ENCODE peak calls at places on chromosomes 13 and 19, in seven cellular contexts. R, I, Q, P, A, L and K are unnamed samples. For H3K4me1, the result is how much of the 10 kb centered on the place peaks cover.

GRCh38 chr13:78607409-78608253 is 4.3 kb upstream of the POU4F1 start:
- DNase-seq in R (no peak), I (no peak), Q (no peak), P (no peak), A (no peak), L (no peak), K (no peak)

GRCh38 chr13:46896346-46897138 is at the start of gene HTR2A:
- DNase-seq in R (no peak), I (peak), Q (peak), P (no peak), A (peak), L (no peak), K (no peak)

GRCh38 chr13:111514646-111515617 is 194.5 kb downstream of the TEX29 start:
- DNase-seq in R (no peak), I (no peak), Q (no peak), P (no peak), A (no peak), L (no peak), K (no peak)

GRCh38 chr19:940591-941291 is 14.9 kb downstream of the ARID3A start:
- DNase-seq in R (peak), I (peak), Q (no peak), P (peak), A (peak), L (peak), K (peak)

GRCh38 chr13:24208314-24208713 is 47.8 kb downstream of the SPATA13 start:
- DNase-seq in R (no peak), I (no peak), Q (peak), P (peak), A (peak), L (no peak), K (no peak)

GRCh38 chr13:110832531-110832930 is 82.3 kb downstream of the ANKRD10 start:
- DNase-seq in R (no peak), I (no peak), Q (no peak), P (no peak), A (no peak), L (no peak), K (no peak)

GRCh38 chr13:51803018-51803417 is 945 bp downstream of the DHRS12 start:
- DNase-seq in R (no peak), I (peak), Q (no peak), P (no peak), A (no peak), L (no peak), K (no peak)

GRCh38 chr19:18253716-18254115 is 20.5 kb downstream of the IQCN start:
- DNase-seq in R (peak), I (no peak), Q (no peak), P (no peak), A (no peak), L (peak), K (no peak)

GRCh38 chr13:40024962-40025714 is 369.7 kb downstream of the COG6 start:
- DNase-seq in R (no peak), I (no peak), Q (peak), P (no peak), A (no peak), L (no peak), K (no peak)

GRCh38 chr19:55440411-55441105 is 2.5 kb downstream of the SHISA7 start:
- DNase-seq in R (no peak), I (no peak), Q (no peak), P (no peak), A (no peak), L (no peak), K (peak)

GRCh38 chr13:56528040-56528760 is 612.5 kb upstream of the PRR20A start:
- DNase-seq in R (no peak), I (no peak), Q (no peak), P (no peak), A (no peak), L (no peak), K (no peak)

GRCh38 chr13:48590141-48590863 is 57.4 kb upstream of the RCBTB2 start:
- DNase-seq in R (no peak), I (no peak), Q (no peak), P (no peak), A (no peak), L (no peak), K (no peak)

GRCh38 chr13:78657699-78658629 is 991 bp downstream of the OBI1 start:
- DNase-seq in R (no peak), I (no peak), Q (peak), P (no peak), A (peak), L (no peak), K (no peak)

GRCh38 chr19:57708641-57709354 is at the start of gene ZNF154:
- DNase-seq in R (peak), I (peak), Q (peak), P (peak), A (peak), L (no peak), K (no peak)

GRCh38 chr19:31289976-31290375 is 59.3 kb downstream of the TSHZ3 start:
- DNase-seq in R (no peak), I (peak), Q (no peak), P (no peak), A (no peak), L (no peak), K (no peak)

GRCh38 chr19:49939721-49940481 is 10.6 kb upstream of the NUP62 start:
- DNase-seq in R (no peak), I (no peak), Q (no peak), P (no peak), A (no peak), L (no peak), K (no peak)

GRCh38 chr13:23752111-23753001 is 136.8 kb downstream of the MIPEP start:
- DNase-seq in R (no peak), I (no peak), Q (no peak), P (no peak), A (peak), L (no peak), K (no peak)

GRCh38 chr13:110390572-110390971 is 83.5 kb downstream of the COL4A2 start:
- DNase-seq in R (no peak), I (no peak), Q (peak), P (no peak), A (peak), L (no peak), K (no peak)

DNA sequence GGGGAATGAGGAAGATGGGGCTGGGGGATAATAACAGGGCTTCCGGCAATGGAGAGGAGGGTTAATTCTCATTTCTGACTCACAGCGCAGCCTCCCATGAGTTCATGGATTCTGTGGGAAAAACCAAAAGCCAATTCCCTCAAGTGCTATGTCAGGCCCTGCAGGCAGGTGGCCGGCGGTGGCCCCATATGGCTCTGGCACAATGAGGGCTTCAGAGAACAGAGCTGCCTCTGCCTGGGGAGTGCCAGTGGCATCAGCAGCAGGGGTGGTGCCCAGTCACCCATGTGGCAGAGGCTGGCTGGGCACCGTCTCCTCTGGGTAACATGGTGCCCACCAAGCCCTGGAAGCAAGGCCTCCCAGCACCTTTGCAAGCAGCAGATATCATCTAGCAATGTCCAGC is 69.1 kb downstream of the ALOX5AP start:
- DNase-seq in R (no peak), I (peak), Q (no peak), P (no peak), A (no peak), L (no peak), K (peak)
- TF ChIP-seq CTCF in R (no peak), I (no peak), Q (peak), P (no peak), A (peak), L (peak), K (peak)

DNA sequence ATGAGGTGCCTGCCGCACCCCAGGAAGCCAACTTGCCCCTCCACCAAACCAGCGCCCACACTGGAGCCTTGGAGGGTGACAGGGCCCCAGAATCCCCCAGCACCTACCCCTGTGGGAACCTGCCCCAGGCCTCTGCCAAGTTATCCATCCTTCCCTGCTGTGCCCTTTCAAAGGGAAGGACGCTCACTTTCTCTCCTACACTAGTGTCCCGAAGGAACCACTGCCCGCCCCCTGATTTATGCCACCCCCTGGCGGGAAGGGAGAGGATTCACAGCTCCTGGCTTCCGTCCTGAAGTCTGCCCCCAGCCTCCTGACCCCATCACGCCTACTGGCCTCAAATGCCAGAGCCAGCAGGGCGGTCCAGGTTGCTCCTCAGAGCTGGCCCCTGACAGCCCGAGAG is 1.4 kb downstream of the EVI5L start:
- DNase-seq in R (peak), I (no peak), Q (peak), P (no peak), A (peak), L (no peak), K (no peak)
- H3K4me3 ChIP-seq in R (no peak), I (no peak), Q (no peak), P (no peak), A (no peak), L (no peak), K (no peak)

DNA sequence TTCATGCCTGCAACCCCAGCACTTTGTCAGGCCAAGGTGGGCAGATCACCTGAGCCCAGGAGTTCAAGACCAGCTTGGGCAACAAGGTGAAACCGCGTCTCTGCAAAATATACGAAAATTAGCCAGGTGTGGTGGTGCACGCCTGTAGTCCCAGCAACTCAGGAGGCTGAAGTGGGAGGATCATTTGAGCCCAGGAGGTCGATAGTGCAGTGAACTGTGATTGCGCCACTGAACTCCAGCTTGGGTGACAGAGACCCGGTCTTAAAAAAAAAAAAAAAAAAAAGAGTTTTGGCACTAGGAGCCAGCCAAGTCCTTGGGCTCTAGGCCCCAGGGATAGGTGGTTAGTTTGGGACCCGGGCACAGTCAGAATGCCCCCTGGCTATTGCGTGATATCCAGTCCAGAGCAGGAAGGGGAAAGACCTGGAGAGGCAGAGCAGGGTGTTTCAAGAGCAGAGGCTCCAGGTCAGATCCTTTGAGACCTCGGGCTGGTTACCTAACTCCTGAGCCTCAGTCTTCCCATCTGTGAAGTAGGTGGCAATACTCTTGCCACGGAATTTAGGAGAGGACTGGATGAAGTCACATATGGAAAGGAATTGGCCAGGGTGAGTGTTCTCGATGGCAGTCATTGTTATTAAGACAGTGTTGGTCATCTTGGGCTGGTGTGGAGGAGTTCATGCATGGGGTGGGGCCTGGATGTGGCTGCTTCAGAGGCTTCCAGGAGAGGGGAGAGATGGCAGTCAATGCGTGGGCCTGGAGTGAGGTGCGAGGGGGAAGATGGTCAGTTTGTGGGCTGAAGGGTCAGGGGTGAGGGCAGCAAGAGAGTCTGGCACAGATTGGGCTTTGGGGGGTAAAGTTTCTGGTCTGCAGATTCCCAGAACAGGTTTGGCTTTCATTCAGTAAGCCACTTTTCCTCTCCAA is 2.8 kb downstream of the PPP1R37 start:
- DNase-seq in R (no peak), I (no peak), Q (no peak), P (no peak), A (no peak), L (no peak), K (no peak)
- H3K4me1 ChIP-seq in R (under half), I (under half), Q (under half), P (half or more), A (under half), L (under half), K (under half)

DNA sequence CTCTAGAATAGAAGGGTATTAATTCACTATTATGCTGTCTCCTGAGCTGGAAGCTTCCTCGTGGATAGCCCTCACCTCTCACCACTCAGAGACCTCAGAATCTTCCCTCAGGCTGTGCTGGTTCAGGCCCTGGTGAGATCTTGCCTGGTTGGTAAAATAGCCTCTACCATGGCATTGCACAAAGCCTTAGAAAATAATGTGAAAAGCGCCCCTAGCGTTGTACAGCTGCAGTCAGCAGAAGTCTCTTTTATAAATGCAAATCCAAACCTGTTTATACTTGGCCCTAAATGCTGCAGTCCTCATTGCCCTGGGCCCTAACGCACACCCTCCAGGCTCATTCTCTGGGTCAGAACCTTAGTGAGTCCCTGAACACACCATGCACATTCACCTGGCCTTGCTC is 150.9 kb downstream of the KCTD15 start:
- DNase-seq in R (no peak), I (no peak), Q (no peak), P (no peak), A (no peak), L (no peak), K (no peak)
- TF ChIP-seq CTCF in R (no peak), I (no peak), Q (no peak), P (no peak), A (peak), L (no peak), K (no peak)

GRCh38 chr19:46697142-46697960 is 19.6 kb downstream of the PRKD2 start:
- DNase-seq in R (peak), I (peak), Q (peak), P (peak), A (peak), L (no peak), K (peak)
- H3K4me3 ChIP-seq in R (no peak), I (peak), Q (no peak), P (no peak), A (no peak), L (no peak), K (peak)

GRCh38 chr19:47098608-47099007 is 15.0 kb downstream of the ZC3H4 start:
- DNase-seq in R (no peak), I (no peak), Q (no peak), P (no peak), A (no peak), L (no peak), K (no peak)
- H3K4me1 ChIP-seq in R (under half), I (under half), Q (under half), P (under half), A (under half), L (under half), K (under half)

DNA sequence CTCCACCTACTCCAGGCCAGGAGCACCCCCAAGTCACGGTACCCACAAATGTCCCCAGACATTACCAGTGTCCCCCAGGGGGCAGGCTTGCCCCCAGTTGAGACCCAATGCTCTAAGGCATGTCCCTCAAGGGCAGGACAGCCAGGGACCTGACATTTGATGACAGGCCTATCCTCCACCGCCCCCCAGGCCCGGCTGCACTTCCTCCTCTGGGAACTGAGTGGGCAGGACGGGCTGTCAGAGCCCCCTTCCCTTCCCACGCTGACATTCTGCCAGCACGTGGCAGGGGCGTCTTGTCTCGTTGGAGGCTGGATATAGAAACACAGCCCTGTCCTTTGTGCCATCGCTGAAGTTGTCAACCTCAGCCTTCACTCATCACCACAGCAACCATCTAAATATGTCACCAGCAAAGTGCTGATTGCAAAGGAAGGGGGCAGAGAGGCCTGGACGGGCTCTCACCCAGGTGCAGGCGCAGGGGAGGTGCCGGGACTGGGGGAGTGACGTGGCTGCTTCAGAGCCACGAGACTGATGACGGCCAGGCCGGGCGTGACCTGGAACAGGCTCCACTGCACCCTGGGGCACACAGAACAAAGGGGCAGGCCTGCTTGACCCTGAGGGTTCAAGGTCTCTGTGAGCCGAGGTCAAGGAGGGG is 38.4 kb downstream of the GNG7 start:
- DNase-seq in R (peak), I (no peak), Q (peak), P (no peak), A (no peak), L (no peak), K (no peak)
- TF ChIP-seq CTCF in R (no peak), I (no peak), Q (no peak), P (no peak), A (peak), L (no peak), K (no peak)

GRCh38 chr13:67366533-67366932 is 136.4 kb upstream of the PCDH9 start:
- DNase-seq in R (no peak), I (no peak), Q (peak), P (no peak), A (peak), L (no peak), K (no peak)

GRCh38 chr13:67374391-67374790 is 144.3 kb upstream of the PCDH9 start:
- DNase-seq in R (no peak), I (no peak), Q (no peak), P (no peak), A (no peak), L (no peak), K (no peak)

GRCh38 chr13:67372868-67373464 is 142.8 kb upstream of the PCDH9 start:
- DNase-seq in R (no peak), I (no peak), Q (no peak), P (no peak), A (no peak), L (no peak), K (no peak)

GRCh38 chr13:67367385-67367784 is 137.2 kb upstream of the PCDH9 start:
- DNase-seq in R (no peak), I (no peak), Q (peak), P (no peak), A (no peak), L (no peak), K (no peak)

GRCh38 chr13:67369895-67370660 is 139.9 kb upstream of the PCDH9 start:
- DNase-seq in R (no peak), I (no peak), Q (peak), P (no peak), A (peak), L (no peak), K (no peak)
- H3K4me3 ChIP-seq in R (no peak), I (no peak), Q (no peak), P (no peak), A (no peak), L (no peak), K (no peak)